ENCODE peak calls at places on chromosomes 11 and 22, in four cellular contexts. E is NCI-H446 treated with DMSO at 0.1 percent for 48 hours, Q is GOT3, U is fibroblast of lung. J is an unnamed sample.

GRCh38 chr22:32444068-32444467 is 20.2 kb downstream of the BPIFC start:
- DNase-seq in Q (no peak), E (no peak), U (no peak), J (peak)

GRCh38 chr11:111302298-111302697 is 4.0 kb downstream of the POU2AF3 start:
- DNase-seq in Q (no peak), U (no peak), E (no peak), J (no peak)

GRCh38 chr11:93031386-93031785 is 61.9 kb downstream of the MTNR1B start:
- DNase-seq in U (no peak), Q (no peak), E (no peak), J (no peak)

GRCh38 chr11:120526241-120526640 is 14.7 kb downstream of the GRIK4 start:
- DNase-seq in E (no peak), Q (no peak), U (no peak), J (no peak)

GRCh38 chr11:48017105-48017874 is 36.9 kb downstream of the PTPRJ start:
- DNase-seq in E (no peak), Q (no peak), U (no peak), J (no peak)

GRCh38 chr11:9219572-9219971 is 45.6 kb downstream of the DENND5A start:
- DNase-seq in E (no peak), U (peak), Q (no peak), J (no peak)

GRCh38 chr22:49094858-49095257 is 732.8 kb downstream of the BRD1 start:
- DNase-seq in Q (no peak), U (no peak), E (no peak), J (no peak)

GRCh38 chr11:104899226-104899625 is 966 bp upstream of the CASP12 start:
- DNase-seq in U (no peak), Q (no peak), E (no peak), J (no peak)

GRCh38 chr11:134518616-134519389 is 106.8 kb upstream of the B3GAT1 start:
- DNase-seq in E (no peak), U (no peak), Q (no peak), J (no peak)

GRCh38 chr11:64698427-64698826 is 24.6 kb downstream of the NRXN2 start:
- DNase-seq in U (no peak), Q (no peak), E (no peak), J (no peak)

GRCh38 chr11:74702383-74703007 is 28.7 kb downstream of the CHRDL2 start:
- DNase-seq in E (peak), Q (no peak), U (peak), J (peak)

GRCh38 chr11:101446238-101446637 is 137.6 kb downstream of the TRPC6 start:
- DNase-seq in U (peak), E (no peak), Q (no peak), J (no peak)

GRCh38 chr11:88250566-88251080 is 75.4 kb upstream of the RAB38 start:
- DNase-seq in E (no peak), Q (no peak), U (no peak), J (peak)

GRCh38 chr11:116366980-116367640 is 405.7 kb downstream of the BUD13 start:
- DNase-seq in U (no peak), E (no peak), Q (no peak), J (peak)

GRCh38 chr11:131889760-131890620 is 519.6 kb downstream of the NTM start:
- DNase-seq in Q (no peak), U (peak), E (no peak), J (no peak)

GRCh38 chr22:48251629-48252028 is 1489.2 kb downstream of the TBC1D22A start:
- DNase-seq in Q (no peak), U (no peak), E (no peak), J (no peak)

GRCh38 chr11:77123591-77123990 is 4.5 kb upstream of the MYO7A start:
- DNase-seq in E (no peak), U (no peak), Q (no peak), J (no peak)

GRCh38 chr22:47207846-47208554 is 445.6 kb downstream of the TBC1D22A start:
- DNase-seq in Q (no peak), U (no peak), E (no peak), J (no peak)

GRCh38 chr22:48902001-48902869 is 925.4 kb downstream of the BRD1 start:
- DNase-seq in E (no peak), U (no peak), Q (no peak), J (no peak)

GRCh38 chr11:106278391-106278790 is 200.9 kb downstream of the AASDHPPT start:
- DNase-seq in Q (no peak), U (peak), E (no peak), J (no peak)

GRCh38 chr11:2702771-2703486 is 3.1 kb upstream of the KCNQ1OT1 start:
- DNase-seq in E (no peak), U (no peak), Q (no peak), J (no peak)

GRCh38 chr11:118691926-118692830 is 12.7 kb upstream of the TREH start:
- DNase-seq in U (peak), Q (no peak), E (no peak), J (peak)

GRCh38 chr11:124605719-124606118 is 5.5 kb upstream of the PANX3 start:
- DNase-seq in U (no peak), Q (no peak), E (no peak), J (no peak)

GRCh38 chr11:27642954-27643353 is 57.3 kb downstream of the BDNF start:
- DNase-seq in Q (no peak), U (no peak), E (no peak), J (no peak)

GRCh38 chr11:7635137-7635536 is 38.2 kb downstream of the CYB5R2 start:
- DNase-seq in U (no peak), E (peak), Q (no peak), J (no peak)

GRCh38 chr11:8019671-8020597 is 32.8 kb downstream of the EIF3F start:
- DNase-seq in U (no peak), E (no peak), Q (no peak), J (no peak)

GRCh38 chr22:31661851-31662667 is at the start of gene PISD:
- DNase-seq in U (peak), Q (peak), E (peak), J (peak)

GRCh38 chr22:49724893-49725489 is 102.7 kb downstream of the BRD1 start:
- DNase-seq in U (peak), E (no peak), Q (no peak), J (peak)

GRCh38 chr11:111148116-111148515 is 97.4 kb upstream of the POU2AF2 start:
- DNase-seq in E (no peak), U (peak), Q (no peak), J (no peak)

GRCh38 chr11:14611939-14612338 is 31.7 kb upstream of the PDE3B start:
- DNase-seq in E (no peak), Q (no peak), U (peak), J (no peak)

J was measured in kidney glomerular epithelial cell.